ENCODE peak calls at places on chromosomes 12 and 14, in six cellular contexts. U is ascending aorta, E is GM23338, D is HL-60, H is fibroblast of lung, Y is prostate gland. A is an unnamed sample.
A peak's percentile ranks its signal among the peaks of the same experiment; 100 is the strongest.

GRCh38 chr12:10722905-10723866 is at the start of gene YBX3:
- DNase-seq in U (peak; percentile 56), H (peak; percentile 88), E (peak; percentile 86), Y (peak; percentile 89), D (no peak), A (peak; percentile 86)

GRCh38 chr12:75390156-75390898 is 562 bp upstream of the GLIPR1L2 start:
- DNase-seq in D (no peak), Y (no peak), U (no peak), E (no peak), H (no peak), A (no peak)

GRCh38 chr14:33273978-33274377 is 335.3 kb downstream of the NPAS3 start:
- DNase-seq in H (no peak), U (no peak), Y (no peak), D (no peak), E (no peak), A (no peak)

GRCh38 chr14:62117718-62118164 is 355.5 kb downstream of the SNAPC1 start:
- DNase-seq in H (peak; percentile 7), U (no peak), E (no peak), Y (no peak), D (no peak), A (no peak)

GRCh38 chr12:107514887-107515445 is 170.6 kb upstream of the PWP1 start:
- DNase-seq in H (peak; percentile 69), D (no peak), E (no peak), Y (no peak), U (no peak), A (peak; percentile 96)

GRCh38 chr14:64235652-64236640 is 58.2 kb downstream of the ESR2 start:
- DNase-seq in D (no peak), E (no peak), U (no peak), Y (no peak), H (no peak), A (no peak)

GRCh38 chr14:67555518-67556090 is 22.5 kb downstream of the PLEKHH1 start:
- DNase-seq in Y (no peak), U (no peak), E (no peak), D (no peak), H (no peak), A (no peak)

GRCh38 chr12:105897311-105897725 is 241.4 kb downstream of the NUAK1 start:
- DNase-seq in U (no peak), E (peak; percentile 44), H (no peak), D (no peak), Y (no peak), A (no peak)

GRCh38 chr12:79558924-79559469 is 131.8 kb downstream of the PAWR start:
- DNase-seq in E (no peak), D (no peak), U (no peak), H (no peak), Y (no peak), A (no peak)

GRCh38 chr12:112855375-112855774 is 51.4 kb upstream of the OAS1 start:
- DNase-seq in D (no peak), E (peak; percentile 80), Y (no peak), H (no peak), U (no peak), A (no peak)

GRCh38 chr14:89466460-89466859 is 49.4 kb upstream of the FOXN3 start:
- DNase-seq in D (peak; percentile 51), U (no peak), E (no peak), Y (no peak), H (no peak), A (no peak)

GRCh38 chr14:32986791-32987545 is 48.3 kb downstream of the NPAS3 start:
- DNase-seq in U (no peak), D (no peak), Y (no peak), E (peak; percentile 26), H (peak; percentile 17), A (peak; percentile 5)

GRCh38 chr12:52222692-52223091 is 10.4 kb upstream of the KRT7 start:
- DNase-seq in H (no peak), E (no peak), D (no peak), Y (no peak), U (no peak), A (no peak)

GRCh38 chr12:88371416-88372183 is 208.7 kb downstream of the KITLG start:
- DNase-seq in H (peak; percentile 85), Y (no peak), D (no peak), E (no peak), U (no peak), A (peak; percentile 82)

GRCh38 chr12:92042791-92043531 is 102.7 kb downstream of the BTG1 start:
- DNase-seq in H (no peak), E (no peak), U (no peak), Y (peak; percentile 27), D (no peak), A (no peak)

GRCh38 chr14:94408546-94409095 is 20.2 kb upstream of the SERPINA1 start:
- DNase-seq in U (no peak), D (no peak), Y (no peak), H (no peak), E (no peak), A (no peak)

GRCh38 chr14:22122227-22123187 is 448.9 kb upstream of the OR4E1 start:
- DNase-seq in D (no peak), Y (no peak), U (no peak), E (peak; percentile 59), H (no peak), A (no peak)

GRCh38 chr12:55906056-55906455 is 21.6 kb downstream of the PYM1 start:
- DNase-seq in D (no peak), E (no peak), H (peak; percentile 58), Y (no peak), U (no peak), A (peak; percentile 35)

GRCh38 chr12:55909513-55909884 is 18.2 kb downstream of the PYM1 start:
- DNase-seq in Y (no peak), D (no peak), H (no peak), U (no peak), E (no peak), A (no peak)

GRCh38 chr12:55912908-55913307 is 14.8 kb downstream of the PYM1 start:
- DNase-seq in H (no peak), U (no peak), D (no peak), E (no peak), Y (no peak), A (no peak)

DNA sequence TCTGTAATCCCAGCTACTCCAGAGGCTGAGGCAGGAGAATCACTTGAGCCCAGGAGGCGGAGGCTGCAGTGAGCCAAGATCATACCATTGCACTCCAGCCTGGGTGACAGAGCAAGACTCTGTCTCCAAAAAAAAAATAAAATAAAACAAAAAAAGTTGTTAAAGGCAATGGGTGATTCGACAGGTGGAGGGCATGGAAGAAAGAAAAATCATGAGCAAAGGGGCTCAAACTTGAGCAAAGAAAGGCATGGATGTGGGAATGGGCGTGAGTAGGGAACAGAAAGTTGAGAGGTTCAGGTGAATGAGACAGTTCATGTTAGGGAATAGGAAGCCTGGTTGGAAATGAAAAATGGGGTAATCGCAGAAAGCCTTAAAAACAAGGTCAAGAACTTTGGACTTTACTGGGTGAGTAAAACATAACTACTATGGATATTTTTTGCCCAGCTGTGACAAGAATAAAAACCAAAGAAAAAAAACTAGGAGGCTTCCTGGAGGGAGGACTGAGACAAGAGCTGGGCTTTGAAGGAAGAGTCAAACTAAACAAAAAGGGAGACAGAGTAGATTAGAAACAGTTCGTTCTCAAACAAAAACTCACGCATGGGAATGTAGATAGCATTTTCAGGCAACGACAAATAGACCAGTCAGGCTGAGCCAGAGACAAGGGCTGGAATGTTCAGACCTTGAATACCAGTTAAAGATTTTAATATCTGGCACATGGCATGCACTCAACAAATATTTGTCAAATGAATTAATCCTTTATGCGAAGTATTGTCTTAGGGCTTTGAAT is 18.8 kb downstream of the PYM1 start:
- DNase-seq in H (no peak), E (peak; percentile 8), D (no peak), Y (peak; percentile 59), U (no peak), A (peak; percentile 56)
- H3K4me3 ChIP-seq in H (no peak overlapping the region), E (no peak overlapping the region), D (no peak overlapping the region), Y (no peak overlapping the region), U (no peak overlapping the region), A (no peak overlapping the region)

GRCh38 chr14:92737206-92737605 is 11.2 kb downstream of the LGMN start:
- DNase-seq in U (no peak), E (no peak), H (no peak), Y (no peak), D (no peak), A (no peak)

GRCh38 chr14:92734618-92735017 is 13.8 kb downstream of the LGMN start:
- DNase-seq in U (no peak), H (no peak), D (no peak), E (no peak), Y (no peak), A (no peak)

GRCh38 chr14:92735344-92735743 is 13.1 kb downstream of the LGMN start:
- DNase-seq in E (no peak), Y (no peak), D (no peak), U (no peak), H (no peak), A (no peak)

GRCh38 chr14:92740440-92740839 is 8.0 kb downstream of the LGMN start:
- DNase-seq in E (no peak), Y (no peak), H (no peak), U (no peak), D (no peak), A (no peak)

GRCh38 chr14:92737619-92738188 is 10.7 kb downstream of the LGMN start:
- DNase-seq in D (no peak), U (no peak), H (no peak), Y (no peak), E (no peak), A (no peak)
- H3K4me3 ChIP-seq in D (no peak overlapping the region), U (no peak overlapping the region), H (no peak overlapping the region), Y (no peak overlapping the region), E (no peak overlapping the region), A (no peak overlapping the region)

GRCh38 chr12:111011999-111012600 is 91.7 kb upstream of the MYL2 start:
- DNase-seq in U (no peak), E (no peak), D (no peak), H (no peak), Y (no peak), A (no peak)
- H3K4me3 ChIP-seq in U (no peak overlapping the region), E (no peak overlapping the region), D (no peak overlapping the region), H (no peak overlapping the region), Y (no peak overlapping the region), A (no peak overlapping the region)

GRCh38 chr14:79278798-79279644 is 932.3 kb downstream of the DIO2 start:
- DNase-seq in H (peak; percentile 83), Y (peak; percentile 92), D (no peak), E (peak; percentile 93), U (peak; percentile 39), A (peak; percentile 85)
- H3K4me3 ChIP-seq in H (peak overlapping the region; percentile 66), Y (peak overlapping the region; percentile 36), D (no peak overlapping the region), E (peak overlapping the region; percentile 79), U (peak overlapping the region; percentile 73), A (peak overlapping the region; percentile 48)

A was measured in cardiac fibroblast.